ENCODE peak calls at places on chromosomes 3 and 15, in five cellular contexts. V, K, X, S and C are unnamed samples.

GRCh38 chr3:170734737-170735070 is 135.3 kb downstream of the RPL22L1 start:
- DNase-seq in V (no peak), K (no peak), X (no peak), S (no peak), C (no peak)

GRCh38 chr3:45560270-45561020 is 34.1 kb upstream of the LIMD1 start:
- DNase-seq in V (peak; percentile 58), K (peak; percentile 49), X (no peak), S (no peak), C (peak; percentile 69)

GRCh38 chr3:64878372-64878771 is 190.6 kb upstream of the ADAMTS9 start:
- DNase-seq in V (peak; percentile 54), K (no peak), X (no peak), S (no peak), C (no peak)

GRCh38 chr3:8621872-8622271 is 22.7 kb downstream of the SSUH2 start:
- DNase-seq in V (peak; percentile 95), K (no peak), X (no peak), S (no peak), C (no peak)

GRCh38 chr3:12793701-12794100 is 2.8 kb upstream of the CAND2 start:
- DNase-seq in V (no peak), K (no peak), X (no peak), S (no peak), C (no peak)

GRCh38 chr3:99997293-99997692 is 117.0 kb downstream of the FILIP1L start:
- DNase-seq in V (peak; percentile 29), K (no peak), X (no peak), S (no peak), C (no peak)

GRCh38 chr15:40873625-40874561 is at the start of gene RHOV:
- DNase-seq in V (no peak), K (no peak), X (peak; percentile 67), S (peak; percentile 33), C (peak; percentile 16)

GRCh38 chr15:32998979-32999677 is 195.4 kb downstream of the FMN1 start:
- DNase-seq in V (peak; percentile 22), K (no peak), X (no peak), S (no peak), C (no peak)

GRCh38 chr3:64074091-64074490 is 50.8 kb upstream of the PSMD6 start:
- DNase-seq in V (peak; percentile 77), K (no peak), X (no peak), S (no peak), C (no peak)

GRCh38 chr3:143170676-143171075 is 51.1 kb downstream of the CHST2 start:
- DNase-seq in V (peak; percentile 56), K (no peak), X (no peak), S (no peak), C (no peak)

GRCh38 chr3:188254489-188255070 is 100.6 kb downstream of the LPP start:
- DNase-seq in V (no peak), K (no peak), X (no peak), S (no peak), C (no peak)

GRCh38 chr3:47783673-47784072 is 2.0 kb upstream of the SMARCC1 start:
- DNase-seq in V (no peak), K (no peak), X (no peak), S (no peak), C (no peak)

GRCh38 chr3:133448478-133449122 is 48.7 kb downstream of the BFSP2 start:
- DNase-seq in V (no peak), K (no peak), X (no peak), S (no peak), C (no peak)

GRCh38 chr3:62558549-62559112 is 185.3 kb upstream of the FEZF2 start:
- DNase-seq in V (peak; percentile 39), K (no peak), X (no peak), S (no peak), C (no peak)

GRCh38 chr15:64305261-64305660 is 50.7 kb downstream of the CSNK1G1 start:
- DNase-seq in V (peak; percentile 18), K (no peak), X (no peak), S (no peak), C (no peak)

GRCh38 chr3:101240719-101241118 is 79.7 kb downstream of the IMPG2 start:
- DNase-seq in V (no peak), K (no peak), X (no peak), S (no peak), C (no peak)

GRCh38 chr15:61182955-61183354 is 46.1 kb downstream of the RORA start:
- DNase-seq in V (peak; percentile 23), K (no peak), X (no peak), S (no peak), C (no peak)

GRCh38 chr3:43418601-43419272 is 132.4 kb downstream of the SNRK start:
- DNase-seq in V (peak; percentile 67), K (no peak), X (no peak), S (no peak), C (no peak)

GRCh38 chr3:82030932-82031331 is 269.5 kb upstream of the GBE1 start:
- DNase-seq in V (no peak), K (no peak), X (no peak), S (no peak), C (no peak)

GRCh38 chr3:170410428-170411029 is 8.1 kb upstream of the CLDN11 start:
- DNase-seq in V (peak; percentile 56), K (no peak), X (peak; percentile 18), S (no peak), C (no peak)

GRCh38 chr3:62142696-62143095 is 230.7 kb downstream of the FEZF2 start:
- DNase-seq in V (no peak), K (no peak), X (no peak), S (no peak), C (no peak)

GRCh38 chr3:86929046-86929445 is 61.9 kb downstream of the VGLL3 start:
- DNase-seq in V (peak; percentile 67), K (no peak), X (no peak), S (no peak), C (no peak)

GRCh38 chr3:112640864-112641751 is at the start of gene CCDC80:
- DNase-seq in V (peak; percentile 97), K (no peak), X (peak; percentile 59), S (no peak), C (no peak)

GRCh38 chr3:126521122-126521891 is 2.6 kb upstream of the CHST13 start:
- DNase-seq in V (no peak), K (no peak), X (no peak), S (no peak), C (peak; percentile 65)

GRCh38 chr3:168977696-168978374 is 685.7 kb downstream of the MECOM start:
- DNase-seq in V (peak; percentile 54), K (no peak), X (no peak), S (no peak), C (no peak)

GRCh38 chr3:99365979-99366378 is 272.4 kb upstream of the COL8A1 start:
- DNase-seq in V (peak; percentile 14), K (no peak), X (no peak), S (no peak), C (no peak)

GRCh38 chr3:141382571-141382970 is 14.3 kb downstream of the ZBTB38 start:
- DNase-seq in V (no peak), K (no peak), X (no peak), S (no peak), C (no peak)

GRCh38 chr3:185549111-185549510 is 3.3 kb downstream of the LIPH start:
- DNase-seq in V (peak; percentile 99), K (no peak), X (peak; percentile 84), S (no peak), C (no peak)